ENCODE peak calls at places on chromosomes 1 and 21, in ten cellular contexts. N is esophagus muscularis mucosa, Y is HCT116, S is transverse colon, G is upper lobe of left lung, I is Panc1, E is breast epithelium, B is HepG2, R is H1, P is GM23338. D is an unnamed sample. For H3K36me3, the result is how much of the 10 kb centered on the place peaks cover.

GRCh38 chr1:26761217-26761616 is 26.5 kb upstream of the PIGV start:
- DNase-seq in N (no peak), Y (no peak), S (no peak), G (no peak), I (no peak), E (no peak), B (no peak), R (no peak), P (peak), D (no peak)

GRCh38 chr1:235259133-235259778 is 68.7 kb downstream of the ARID4B start:
- DNase-seq in N (no peak), Y (no peak), S (no peak), G (no peak), I (no peak), E (no peak), B (no peak), R (no peak), P (no peak), D (peak)

GRCh38 chr1:198228925-198229324 is 72.1 kb downstream of the NEK7 start:
- DNase-seq in N (no peak), Y (no peak), S (no peak), G (no peak), I (no peak), E (no peak), B (no peak), R (no peak), P (no peak), D (no peak)

GRCh38 chr1:39711359-39712340 is 20.4 kb upstream of the HPCAL4 start:
- DNase-seq in N (no peak), Y (no peak), S (no peak), G (no peak), I (no peak), E (no peak), B (peak), R (no peak), P (peak), D (no peak)

GRCh38 chr1:227885135-227885647 is 62.5 kb downstream of the WNT9A start:
- DNase-seq in N (no peak), Y (no peak), S (no peak), G (peak), I (no peak), E (no peak), B (no peak), R (peak), P (no peak), D (peak)

GRCh38 chr1:75643460-75643859 is 32.5 kb upstream of the SLC44A5 start:
- DNase-seq in N (no peak), Y (no peak), S (no peak), G (no peak), I (no peak), E (no peak), B (no peak), R (no peak), P (no peak), D (no peak)

GRCh38 chr1:68116643-68117235 is 66.3 kb upstream of the DIRAS3 start:
- DNase-seq in N (peak), Y (peak), S (peak), G (peak), I (no peak), E (no peak), B (peak), R (peak), P (peak), D (peak)

GRCh38 chr21:37914211-37914900 is 1.9 kb downstream of the KCNJ6 start:
- DNase-seq in N (no peak), Y (no peak), S (no peak), G (no peak), I (no peak), E (no peak), B (no peak), R (peak), P (peak), D (no peak)

GRCh38 chr1:66527688-66528087 is 6.3 kb upstream of the SGIP1 start:
- DNase-seq in N (no peak), Y (no peak), S (no peak), G (no peak), I (no peak), E (no peak), B (no peak), R (no peak), P (peak), D (no peak)

GRCh38 chr21:45831991-45832740 is 149.4 kb upstream of the COL6A1 start:
- DNase-seq in N (peak), Y (no peak), S (peak), G (no peak), I (no peak), E (no peak), B (no peak), R (peak), P (no peak), D (no peak)

GRCh38 chr1:121444096-121444495 is 259.3 kb downstream of the SRGAP2C start:
- DNase-seq in N (no peak), Y (no peak), S (no peak), G (no peak), I (peak), E (no peak), B (no peak), R (no peak), P (no peak), D (no peak)

GRCh38 chr1:197675475-197676324 is 99.6 kb downstream of the DENND1B start:
- DNase-seq in N (no peak), Y (no peak), S (peak), G (peak), I (no peak), E (no peak), B (no peak), R (no peak), P (peak), D (no peak)

GRCh38 chr1:221632072-221632471 is 109.8 kb downstream of the DUSP10 start:
- DNase-seq in N (no peak), Y (no peak), S (no peak), G (no peak), I (no peak), E (no peak), B (no peak), R (no peak), P (no peak), D (no peak)

GRCh38 chr1:206930210-206930798 is 8.6 kb upstream of the FCMR start:
- DNase-seq in N (no peak), Y (no peak), S (no peak), G (peak), I (no peak), E (no peak), B (no peak), R (no peak), P (no peak), D (no peak)

GRCh38 chr21:31180256-31181088 is 142.2 kb upstream of the KRTAP19-8 start:
- DNase-seq in N (no peak), Y (peak), S (no peak), G (no peak), I (no peak), E (no peak), B (peak), R (no peak), P (peak), D (no peak)

GRCh38 chr1:156104065-156104810 is 10.3 kb upstream of the LMNA start:
- DNase-seq in N (no peak), Y (no peak), S (peak), G (peak), I (no peak), E (peak), B (peak), R (no peak), P (peak), D (peak)

GRCh38 chr1:9388628-9389184 is 96.0 kb downstream of the SPSB1 start:
- DNase-seq in N (no peak), Y (peak), S (peak), G (no peak), I (no peak), E (no peak), B (no peak), R (no peak), P (no peak), D (no peak)

GRCh38 chr1:201551877-201552731 is 13.2 kb downstream of the NAV1 start:
- DNase-seq in N (no peak), Y (peak), S (no peak), G (peak), I (no peak), E (no peak), B (no peak), R (no peak), P (no peak), D (no peak)

GRCh38 chr1:25609921-25610320 is 6.7 kb upstream of the MAN1C1 start:
- DNase-seq in N (peak), Y (no peak), S (no peak), G (no peak), I (no peak), E (no peak), B (no peak), R (no peak), P (peak), D (no peak)

GRCh38 chr1:12167493-12168429 is 970 bp downstream of the TNFRSF1B start:
- DNase-seq in N (no peak), Y (no peak), S (no peak), G (no peak), I (no peak), E (no peak), B (no peak), R (no peak), P (no peak), D (no peak)

GRCh38 chr1:32540589-32540988 is 1.4 kb downstream of the ZBTB8A start:
- DNase-seq in N (no peak), Y (no peak), S (no peak), G (no peak), I (no peak), E (no peak), B (no peak), R (no peak), P (peak), D (no peak)

GRCh38 chr1:166166701-166167394 is at the start of gene FAM78B:
- DNase-seq in N (peak), Y (peak), S (peak), G (peak), I (no peak), E (peak), B (peak), R (peak), P (peak), D (peak)

GRCh38 chr1:44777969-44778635 is 2.8 kb downstream of the RPS8 start:
- DNase-seq in N (no peak), Y (no peak), S (no peak), G (no peak), I (no peak), E (no peak), B (no peak), R (no peak), P (no peak), D (no peak)
- H3K4me3 ChIP-seq in N (no peak), Y (no peak), S (no peak), G (no peak), I (peak), E (peak), B (no peak), R (peak), P (peak), D (peak)

GRCh38 chr21:43588957-43589356 is 70.3 kb downstream of the HSF2BP start:
- DNase-seq in N (no peak), Y (no peak), S (no peak), G (no peak), I (no peak), E (no peak), B (peak), R (no peak), P (no peak), D (no peak)

GRCh38 chr21:43585514-43585913 is 73.8 kb downstream of the HSF2BP start:
- DNase-seq in N (no peak), Y (no peak), S (no peak), G (no peak), I (no peak), E (no peak), B (no peak), R (no peak), P (no peak), D (no peak)

GRCh38 chr21:43591468-43592050 is 67.7 kb downstream of the HSF2BP start:
- DNase-seq in N (no peak), Y (no peak), S (no peak), G (no peak), I (no peak), E (no peak), B (peak), R (no peak), P (no peak), D (no peak)

GRCh38 chr21:43590220-43590619 is 69.1 kb downstream of the HSF2BP start:
- DNase-seq in N (no peak), Y (no peak), S (no peak), G (no peak), I (no peak), E (no peak), B (peak), R (no peak), P (no peak), D (no peak)

GRCh38 chr21:43585924-43586411 is 73.3 kb downstream of the HSF2BP start:
- DNase-seq in N (peak), Y (peak), S (no peak), G (peak), I (peak), E (no peak), B (peak), R (no peak), P (peak), D (peak)
- TF ChIP-seq POLR2AphosphoS5 in N (peak), Y (no peak), S (peak), G (peak), I (peak), E (peak), B (no peak), R (no peak), P (no peak), D (peak)

GRCh38 chr1:52502789-52503188 is 50.1 kb downstream of the TUT4 start:
- DNase-seq in N (no peak), Y (no peak), S (no peak), G (no peak), I (no peak), E (no peak), B (no peak), R (no peak), P (no peak), D (no peak)
- H3K36me3 ChIP-seq in N (under half), Y (under half), S (under half), G (under half), I (under half), E (under half), B (under half), R (under half), P (under half), D (under half)

GRCh38 chr1:236686815-236687160 is 489 bp downstream of the ACTN2 start:
- DNase-seq in N (peak), Y (no peak), S (no peak), G (no peak), I (no peak), E (no peak), B (no peak), R (no peak), P (peak), D (no peak)
- H3K4me3 ChIP-seq in N (peak), Y (no peak), S (peak), G (peak), I (peak), E (peak), B (no peak), R (peak), P (peak), D (peak)

DNA sequence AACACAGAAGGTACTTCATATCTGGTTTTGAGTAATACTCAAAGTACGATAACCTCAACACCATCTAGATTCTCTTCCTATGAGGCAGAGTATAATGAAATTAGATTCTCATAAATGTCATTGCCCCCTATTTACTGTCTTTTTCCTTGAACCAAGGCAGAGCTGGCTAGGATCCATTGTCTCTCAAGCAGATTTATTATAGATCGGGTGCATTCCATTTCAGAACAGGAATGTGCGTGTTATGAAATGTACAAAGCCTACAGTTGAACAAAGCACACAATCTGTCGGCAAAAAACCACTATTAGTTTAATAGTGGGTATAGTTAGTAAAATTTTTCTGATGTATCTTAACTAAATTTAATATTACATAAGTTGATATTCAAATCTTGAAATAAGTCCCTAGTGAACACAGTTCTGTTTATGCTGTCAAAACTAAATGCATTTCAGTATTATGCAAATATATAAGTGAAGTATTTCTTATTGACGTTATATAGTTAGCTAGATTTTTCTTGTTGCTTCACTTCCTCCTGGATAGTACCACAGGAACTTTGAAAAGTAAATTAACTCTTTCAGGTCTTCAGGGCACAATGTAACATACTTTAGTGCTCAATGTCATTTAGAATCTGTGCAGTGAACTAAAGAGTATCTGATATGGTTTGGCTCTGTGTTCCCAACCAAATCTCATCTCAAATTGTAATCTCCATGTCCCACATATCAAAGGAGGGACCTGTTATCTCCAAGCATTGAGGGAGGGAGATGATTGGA is 92.1 kb downstream of the DDAH1 start:
- DNase-seq in N (no peak), Y (no peak), S (no peak), G (no peak), I (no peak), E (no peak), B (peak), R (no peak), P (no peak), D (no peak)
- TF ChIP-seq POLR2AphosphoS5 in N (no peak), Y (no peak), S (peak), G (no peak), I (no peak), E (no peak), B (no peak), R (no peak), P (no peak), D (no peak)

DNA sequence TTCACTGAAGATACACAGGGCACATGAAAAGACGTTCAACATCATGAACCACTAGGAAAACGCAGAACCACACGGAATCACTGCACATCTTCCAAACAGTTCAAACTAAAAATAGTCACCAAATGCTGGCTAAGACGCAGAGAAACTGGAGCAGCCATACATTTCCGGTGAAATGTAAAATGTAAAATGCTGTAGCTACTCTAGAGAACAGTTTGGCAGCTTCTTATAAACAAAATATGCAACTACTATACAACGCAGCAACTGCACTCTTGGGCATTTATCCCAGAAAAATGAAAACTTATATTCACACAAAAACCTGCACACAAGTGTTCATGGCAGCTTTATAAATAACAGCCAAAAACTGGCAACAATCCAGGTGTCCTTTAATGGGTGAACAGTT is 118.5 kb downstream of the UBR4 start:
- DNase-seq in N (no peak), Y (no peak), S (no peak), G (no peak), I (no peak), E (no peak), B (no peak), R (no peak), P (no peak), D (no peak)
- H3K36me3 ChIP-seq in N (half or more), Y (half or more), S (half or more), G (half or more), I (under half), E (under half), B (under half), R (half or more), P (half or more), D (half or more)

GRCh38 chr1:181396811-181397210 is 86.5 kb upstream of the CACNA1E start:
- DNase-seq in N (no peak), Y (no peak), S (no peak), G (no peak), I (no peak), E (no peak), B (no peak), R (no peak), P (no peak), D (no peak)
- H3K4me3 ChIP-seq in N (no peak), Y (no peak), S (no peak), G (no peak), I (no peak), E (no peak), B (no peak), R (no peak), P (no peak), D (no peak)

GRCh38 chr1:6385673-6386191 is 7.8 kb downstream of the ACOT7 start:
- DNase-seq in N (no peak), Y (peak), S (peak), G (peak), I (peak), E (peak), B (no peak), R (peak), P (peak), D (no peak)
- TF ChIP-seq POLR2AphosphoS5 in N (no peak), Y (peak), S (no peak), G (no peak), I (peak), E (no peak), B (no peak), R (peak), P (peak), D (peak)

GRCh38 chr1:208200116-208200515 is 44.1 kb downstream of the PLXNA2 start:
- DNase-seq in N (no peak), Y (no peak), S (no peak), G (no peak), I (no peak), E (no peak), B (no peak), R (no peak), P (no peak), D (no peak)
- H3K36me3 ChIP-seq in N (under half), Y (under half), S (under half), G (under half), I (under half), E (under half), B (under half), R (under half), P (under half), D (under half)